ENCODE peak calls at places on chromosomes 7 and 10, in four cellular contexts. One of them, this sample, is unnamed.

GRCh38 chr7:22447008-22447407 is 53.0 kb downstream of the STEAP1B start:
- DNase-seq in A549: no peak
- DNase-seq in astrocyte: no peak
- DNase-seq in neuronal stem cell: no peak
- DNase-seq in this sample: no peak

GRCh38 chr10:89535185-89536012 is at the start of gene SLC16A12:
- DNase-seq in A549: no peak
- DNase-seq in astrocyte: no peak
- DNase-seq in neuronal stem cell: peak; percentile 59
- DNase-seq in this sample: no peak

GRCh38 chr7:70267381-70267780 is 669.1 kb downstream of the AUTS2 start:
- DNase-seq in A549: no peak
- DNase-seq in astrocyte: no peak
- DNase-seq in neuronal stem cell: peak; percentile 58
- DNase-seq in this sample: no peak

GRCh38 chr10:74628136-74628535 is 198.3 kb upstream of the KAT6B start:
- DNase-seq in A549: no peak
- DNase-seq in astrocyte: no peak
- DNase-seq in neuronal stem cell: no peak
- DNase-seq in this sample: no peak

GRCh38 chr7:40219917-40220316 is 85.1 kb downstream of the SUGCT start:
- DNase-seq in A549: no peak
- DNase-seq in astrocyte: peak; percentile 87
- DNase-seq in neuronal stem cell: no peak
- DNase-seq in this sample: no peak

GRCh38 chr7:108103566-108104298 is 26.4 kb downstream of the LAMB4 start:
- DNase-seq in A549: no peak
- DNase-seq in astrocyte: no peak
- DNase-seq in neuronal stem cell: no peak
- DNase-seq in this sample: no peak

GRCh38 chr7:31724696-31725095 is 37.7 kb downstream of the PPP1R17 start:
- DNase-seq in A549: no peak
- DNase-seq in astrocyte: peak; percentile 19
- DNase-seq in neuronal stem cell: no peak
- DNase-seq in this sample: no peak

GRCh38 chr10:132970641-132971438 is 28.5 kb upstream of the CFAP46 start:
- DNase-seq in A549: no peak
- DNase-seq in astrocyte: no peak
- DNase-seq in neuronal stem cell: no peak
- DNase-seq in this sample: no peak

GRCh38 chr7:98051118-98051744 is 55.4 kb upstream of the LMTK2 start:
- DNase-seq in A549: no peak
- DNase-seq in astrocyte: no peak
- DNase-seq in neuronal stem cell: peak; percentile 14
- DNase-seq in this sample: peak; percentile 91

GRCh38 chr7:108421720-108422331 is 34.4 kb downstream of the NRCAM start:
- DNase-seq in A549: no peak
- DNase-seq in astrocyte: no peak
- DNase-seq in neuronal stem cell: no peak
- DNase-seq in this sample: no peak

GRCh38 chr10:67306588-67307205 is 380.9 kb downstream of the LRRTM3 start:
- DNase-seq in A549: peak; percentile 31
- DNase-seq in astrocyte: no peak
- DNase-seq in neuronal stem cell: peak; percentile 8
- DNase-seq in this sample: peak; percentile 31

GRCh38 chr7:78218051-78218450 is 419.5 kb downstream of the PHTF2 start:
- DNase-seq in A549: no peak
- DNase-seq in astrocyte: no peak
- DNase-seq in neuronal stem cell: no peak
- DNase-seq in this sample: no peak

GRCh38 chr7:24741691-24742639 is 15.3 kb downstream of the GSDME start:
- DNase-seq in A549: peak; percentile 89
- DNase-seq in astrocyte: peak; percentile 97
- DNase-seq in neuronal stem cell: no peak
- DNase-seq in this sample: no peak

GRCh38 chr10:49827297-49827696 is 65.2 kb upstream of the OGDHL start:
- DNase-seq in A549: no peak
- DNase-seq in astrocyte: no peak
- DNase-seq in neuronal stem cell: no peak
- DNase-seq in this sample: no peak

GRCh38 chr7:128954830-128955797 is 17.4 kb downstream of the IRF5 start:
- DNase-seq in A549: no peak
- DNase-seq in astrocyte: peak; percentile 78
- DNase-seq in neuronal stem cell: no peak
- DNase-seq in this sample: no peak

GRCh38 chr7:137169282-137169698 is 174.2 kb downstream of the PTN start:
- DNase-seq in A549: no peak
- DNase-seq in astrocyte: peak; percentile 71
- DNase-seq in neuronal stem cell: peak; percentile 71
- DNase-seq in this sample: peak; percentile 71

GRCh38 chr10:51485668-51486067 is 213.7 kb downstream of the CSTF2T start:
- DNase-seq in A549: no peak
- DNase-seq in astrocyte: no peak
- DNase-seq in neuronal stem cell: no peak
- DNase-seq in this sample: no peak
- H3K4me1 ChIP-seq in A549: no peaks in the 10 kb centered on the region
- H3K4me1 ChIP-seq in astrocyte: no peaks in the 10 kb centered on the region
- H3K4me1 ChIP-seq in neuronal stem cell: no peaks in the 10 kb centered on the region
- H3K4me1 ChIP-seq in this sample: no peaks in the 10 kb centered on the region

DNA sequence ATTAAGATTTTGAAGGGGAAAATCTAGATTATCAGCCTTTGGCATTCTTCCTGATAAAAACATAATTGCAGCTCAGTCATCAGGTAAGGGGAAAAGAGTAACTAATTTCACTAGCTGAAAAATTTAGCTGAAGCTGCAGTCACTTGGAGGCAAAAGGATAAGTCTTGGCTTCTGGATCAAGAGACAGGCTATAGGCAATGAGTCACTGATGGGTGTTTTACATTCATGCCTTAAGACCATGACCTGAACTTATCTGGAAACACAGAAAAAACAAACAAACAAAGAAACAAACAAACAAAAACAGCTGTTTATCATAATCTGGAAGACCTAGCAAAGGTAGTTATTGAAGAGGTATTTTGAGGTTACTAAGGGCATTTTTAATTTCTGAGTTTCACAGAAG is 40.2 kb downstream of the ZNF22 start:
- DNase-seq in A549: no peak
- DNase-seq in astrocyte: no peak
- DNase-seq in neuronal stem cell: no peak
- DNase-seq in this sample: no peak
- H3K27ac ChIP-seq in A549: no peak overlapping the region
- H3K27ac ChIP-seq in astrocyte: no peak overlapping the region
- H3K27ac ChIP-seq in neuronal stem cell: no peak overlapping the region
- H3K27ac ChIP-seq in this sample: no peak overlapping the region

DNA sequence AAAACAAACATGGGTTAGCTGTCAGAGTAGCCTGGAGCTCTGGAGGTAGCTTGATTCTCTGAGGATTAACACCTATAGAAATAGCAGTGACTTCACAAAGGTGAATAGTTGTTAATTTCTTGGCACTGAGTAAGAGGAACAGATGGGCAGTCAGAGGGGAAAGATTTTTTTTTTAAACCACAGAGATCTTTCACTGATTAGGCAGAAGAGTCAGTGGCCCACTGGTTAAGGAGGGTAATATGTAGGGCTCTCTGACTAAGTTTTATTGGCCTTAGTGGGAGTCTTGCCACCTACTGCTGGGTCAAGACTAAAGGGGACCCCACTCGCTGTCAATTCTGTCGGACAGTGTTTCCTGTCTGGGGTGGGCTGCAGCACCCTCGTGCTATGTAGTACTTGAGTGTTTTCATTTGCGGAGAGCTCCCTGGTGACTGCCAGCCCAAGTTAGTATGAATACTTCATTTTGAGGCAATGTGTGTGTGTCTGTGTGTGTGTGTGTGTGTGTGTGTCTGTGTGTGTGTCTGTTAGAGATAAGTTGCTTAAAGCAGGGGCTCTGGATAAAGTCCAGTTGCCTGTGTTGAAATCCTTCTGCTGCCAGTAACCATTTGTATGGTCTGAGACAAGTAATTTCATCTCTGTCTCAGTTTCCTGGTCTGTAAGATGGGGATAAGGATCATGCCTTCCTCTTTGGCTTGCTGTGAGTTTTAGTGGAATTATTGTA is 145.2 kb downstream of the ARID5B start:
- DNase-seq in A549: no peak
- DNase-seq in astrocyte: peak; percentile 74
- DNase-seq in neuronal stem cell: no peak
- DNase-seq in this sample: no peak
- H3K4me1 ChIP-seq in A549: peaks cover 63% of the 10 kb centered on the region
- H3K4me1 ChIP-seq in astrocyte: peaks cover 53% of the 10 kb centered on the region
- H3K4me1 ChIP-seq in neuronal stem cell: peaks cover 47% of the 10 kb centered on the region
- H3K4me1 ChIP-seq in this sample: peaks cover 7% of the 10 kb centered on the region

GRCh38 chr10:70144372-70145110 is 2.0 kb downstream of the TYSND1 start:
- DNase-seq in A549: no peak
- DNase-seq in astrocyte: no peak
- DNase-seq in neuronal stem cell: no peak
- DNase-seq in this sample: no peak

GRCh38 chr10:70145666-70146488 is 623 bp downstream of the TYSND1 start:
- DNase-seq in A549: peak; percentile 61
- DNase-seq in astrocyte: peak; percentile 51
- DNase-seq in neuronal stem cell: peak; percentile 74
- DNase-seq in this sample: no peak

GRCh38 chr10:70146489-70147488 is at the start of gene TYSND1:
- DNase-seq in A549: peak; percentile 99
- DNase-seq in astrocyte: peak; percentile 94
- DNase-seq in neuronal stem cell: peak; percentile 97
- DNase-seq in this sample: peak; percentile 97

GRCh38 chr10:70142555-70142954 is 3.9 kb downstream of the TYSND1 start:
- DNase-seq in A549: no peak
- DNase-seq in astrocyte: no peak
- DNase-seq in neuronal stem cell: no peak
- DNase-seq in this sample: no peak

DNA sequence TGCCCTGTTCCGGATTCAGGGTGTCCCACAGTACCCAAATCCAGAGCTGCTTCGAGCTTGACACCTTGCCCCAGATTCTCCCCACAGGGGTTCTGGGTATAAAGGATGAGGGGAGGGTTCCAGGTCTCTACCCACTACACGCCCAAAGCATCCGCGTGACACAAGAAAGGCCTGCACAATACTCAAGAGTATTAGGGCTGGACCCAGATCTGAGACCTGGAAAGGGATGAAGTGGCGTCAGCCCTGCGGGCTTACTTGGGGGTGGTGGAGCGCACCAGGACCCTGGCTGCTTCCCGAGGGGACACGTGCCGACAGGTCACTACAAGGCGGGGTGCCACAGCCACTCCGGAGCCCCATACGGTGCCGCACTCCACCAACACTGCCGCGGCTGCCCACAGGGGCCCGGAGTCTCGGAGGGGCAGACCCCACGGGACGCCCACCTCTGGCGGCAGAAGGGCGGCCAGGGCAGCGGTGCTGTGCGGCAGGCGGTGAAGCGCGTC is 1.3 kb downstream of the TYSND1 start:
- DNase-seq in A549: peak; percentile 28
- DNase-seq in astrocyte: no peak
- DNase-seq in neuronal stem cell: no peak
- DNase-seq in this sample: no peak
- H3K27ac ChIP-seq in A549: peak overlapping the region; percentile 96
- H3K27ac ChIP-seq in astrocyte: no peak overlapping the region
- H3K27ac ChIP-seq in neuronal stem cell: no peak overlapping the region
- H3K27ac ChIP-seq in this sample: no peak overlapping the region

DNA sequence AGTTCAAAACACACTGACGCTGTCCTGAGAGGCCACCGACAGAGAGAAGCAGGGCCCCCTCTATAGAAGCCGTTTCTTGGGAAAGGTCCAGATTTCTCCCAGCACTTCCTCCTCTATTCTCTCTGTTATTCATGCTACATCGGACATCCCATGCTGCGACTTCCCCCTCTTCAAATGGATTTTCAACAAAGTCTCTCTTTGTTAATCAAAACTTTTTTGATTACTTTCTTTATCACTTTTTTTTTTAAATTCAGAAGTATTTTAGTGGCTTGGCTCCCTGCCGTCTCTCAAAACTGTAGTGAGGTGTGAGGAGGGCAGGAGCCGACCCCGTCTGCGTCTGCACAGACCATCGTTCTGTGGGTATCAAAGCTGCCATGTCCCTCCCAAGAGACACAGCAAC is 298.9 kb upstream of the PITRM1 start:
- DNase-seq in A549: no peak
- DNase-seq in astrocyte: no peak
- DNase-seq in neuronal stem cell: no peak
- DNase-seq in this sample: no peak
- H3K4me1 ChIP-seq in A549: peaks cover 50% of the 10 kb centered on the region
- H3K4me1 ChIP-seq in astrocyte: peaks cover 41% of the 10 kb centered on the region
- H3K4me1 ChIP-seq in neuronal stem cell: peaks cover 10% of the 10 kb centered on the region
- H3K4me1 ChIP-seq in this sample: no peaks in the 10 kb centered on the region

DNA sequence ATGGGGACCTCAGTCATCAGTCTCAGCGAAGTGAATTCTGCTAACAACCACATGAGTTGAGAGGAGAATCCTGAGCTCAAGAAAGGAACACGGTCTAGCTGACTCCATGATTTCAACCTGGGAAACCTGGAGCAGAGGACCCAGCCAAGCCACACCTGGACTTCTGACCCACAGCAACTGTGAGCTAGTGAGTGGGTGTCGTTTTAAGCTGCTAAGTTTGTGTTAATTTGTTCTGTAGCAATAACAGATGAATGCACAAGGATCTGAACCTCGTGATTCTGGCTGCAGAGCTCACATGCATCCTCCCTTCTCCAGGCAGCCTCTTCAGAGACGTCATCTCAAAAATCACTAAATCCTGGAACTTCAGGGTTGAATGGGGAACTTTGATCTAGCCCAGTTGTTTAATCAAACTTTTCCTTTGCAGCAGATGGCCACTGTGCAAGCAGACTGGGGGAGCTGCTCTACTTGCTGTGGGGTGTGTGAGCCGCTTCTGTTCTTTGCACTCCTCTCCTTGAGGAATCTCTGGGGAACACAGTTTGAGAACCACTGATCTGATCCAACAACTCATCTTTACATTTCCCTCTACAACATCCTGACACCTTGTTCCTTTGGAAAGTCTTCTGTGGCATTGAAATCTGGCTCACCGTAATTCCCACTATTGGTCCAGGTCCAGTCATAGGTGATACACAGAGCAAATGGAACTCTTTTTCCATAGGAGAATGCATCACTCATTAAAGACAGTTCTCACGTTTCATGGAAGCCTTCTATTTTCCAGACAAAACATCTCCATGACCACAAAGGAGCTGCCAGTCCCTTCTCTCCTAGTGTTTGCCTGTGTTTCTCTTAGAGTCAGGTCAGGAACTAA is 90.2 kb downstream of the CHN2 start:
- DNase-seq in A549: no peak
- DNase-seq in astrocyte: no peak
- DNase-seq in neuronal stem cell: no peak
- DNase-seq in this sample: no peak
- H3K27ac ChIP-seq in A549: no peak overlapping the region
- H3K27ac ChIP-seq in astrocyte: no peak overlapping the region
- H3K27ac ChIP-seq in neuronal stem cell: no peak overlapping the region
- H3K27ac ChIP-seq in this sample: no peak overlapping the region

This sample was measured in iPS DF 6.9.